ENCODE peak calls at places on chromosomes 3 and 15, in eight cellular contexts. J, Z, U, P, N, C, Q and E are unnamed samples.

GRCh38 chr3:42612928-42613327 is 12.4 kb downstream of the NKTR start:
- DNase-seq in J (no peak), Z (no peak), U (no peak), P (no peak), N (no peak), C (no peak), Q (no peak), E (no peak)

GRCh38 chr3:148158210-148158609 is 539.5 kb upstream of the AGTR1 start:
- DNase-seq in J (peak; percentile 95), Z (no peak), U (no peak), P (no peak), N (no peak), C (peak; percentile 73), Q (no peak), E (no peak)

GRCh38 chr3:78785004-78785403 is 982.8 kb downstream of the ROBO1 start:
- DNase-seq in J (no peak), Z (no peak), U (no peak), P (no peak), N (no peak), C (peak; percentile 17), Q (no peak), E (no peak)

GRCh38 chr3:123741058-123741511 is 143.0 kb downstream of the MYLK start:
- DNase-seq in J (no peak), Z (no peak), U (no peak), P (no peak), N (no peak), C (peak; percentile 39), Q (no peak), E (no peak)

GRCh38 chr15:96560246-96560895 is 229.9 kb downstream of the NR2F2 start:
- DNase-seq in J (no peak), Z (no peak), U (no peak), P (no peak), N (no peak), C (no peak), Q (no peak), E (no peak)

GRCh38 chr15:51861557-51862350 is 32.3 kb downstream of the TMOD3 start:
- DNase-seq in J (no peak), Z (no peak), U (no peak), P (no peak), N (no peak), C (no peak), Q (no peak), E (peak; percentile 62)

GRCh38 chr3:4633078-4634004 is 140.2 kb downstream of the ITPR1 start:
- DNase-seq in J (peak; percentile 55), Z (no peak), U (no peak), P (no peak), N (no peak), C (peak; percentile 61), Q (no peak), E (no peak)

GRCh38 chr15:41116872-41117242 is 777 bp upstream of the INO80 start:
- DNase-seq in J (no peak), Z (no peak), U (no peak), P (no peak), N (no peak), C (no peak), Q (no peak), E (no peak)

GRCh38 chr3:189683576-189684255 is 52.5 kb downstream of the TP63 start:
- DNase-seq in J (no peak), Z (no peak), U (no peak), P (no peak), N (no peak), C (peak; percentile 58), Q (no peak), E (no peak)

GRCh38 chr3:30596161-30596560 is 10.2 kb upstream of the TGFBR2 start:
- DNase-seq in J (no peak), Z (no peak), U (no peak), P (no peak), N (no peak), C (no peak), Q (no peak), E (no peak)

GRCh38 chr3:34351857-34352545 is 553.6 kb downstream of the PDCD6IP start:
- DNase-seq in J (no peak), Z (no peak), U (no peak), P (no peak), N (no peak), C (no peak), Q (no peak), E (no peak)

GRCh38 chr3:13010770-13011169 is 62.5 kb downstream of the IQSEC1 start:
- DNase-seq in J (no peak), Z (no peak), U (no peak), P (no peak), N (no peak), C (no peak), Q (no peak), E (no peak)

DNA sequence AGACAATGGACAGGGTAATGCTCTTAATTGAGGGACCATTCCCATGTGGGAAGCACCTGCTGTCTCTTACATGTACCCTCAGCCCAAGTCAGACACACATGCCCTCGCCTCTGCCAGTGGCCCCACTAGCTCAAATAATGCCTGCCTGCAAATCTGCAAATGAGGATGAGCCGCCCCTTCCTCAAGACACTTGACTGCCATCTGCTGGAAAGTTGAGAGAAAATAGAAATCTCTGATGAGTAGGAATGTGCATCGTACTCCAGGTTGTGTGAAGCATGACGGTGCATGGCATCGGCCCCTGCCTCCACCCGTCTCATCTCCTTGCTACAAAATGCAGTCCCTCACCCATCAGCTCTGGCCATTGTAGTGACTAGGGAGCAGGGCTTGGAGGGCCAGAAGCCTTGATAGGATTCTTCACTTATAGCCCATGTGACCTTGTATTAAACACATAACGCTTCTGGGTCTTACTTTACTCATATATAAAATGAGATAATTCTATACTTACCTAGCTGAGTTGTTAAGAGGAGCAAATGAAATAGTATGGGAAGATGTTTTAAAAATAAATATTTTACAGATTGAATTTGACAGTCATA is 6.3 kb upstream of the SCN5A start:
- DNase-seq in J (peak; percentile 16), Z (no peak), U (no peak), P (no peak), N (no peak), C (peak; percentile 14), Q (no peak), E (no peak)
- H3K27me3 ChIP-seq in J (peaks cover 21% of the 10 kb centered on the region), Z (no peaks in the 10 kb centered on the region), U (peaks cover 48% of the 10 kb centered on the region), P (peaks cover 76% of the 10 kb centered on the region), N (peaks cover 12% of the 10 kb centered on the region), C (peaks cover 49% of the 10 kb centered on the region), Q (no peaks in the 10 kb centered on the region), E (peaks cover 11% of the 10 kb centered on the region)

GRCh38 chr3:185931777-185932176 is 6.0 kb downstream of the TRA2B start:
- DNase-seq in J (no peak), Z (no peak), U (no peak), P (no peak), N (no peak), C (no peak), Q (no peak), E (no peak)

GRCh38 chr3:185932213-185932612 is 5.6 kb downstream of the TRA2B start:
- DNase-seq in J (no peak), Z (no peak), U (no peak), P (no peak), N (no peak), C (no peak), Q (no peak), E (no peak)

GRCh38 chr3:185928532-185928931 is 9.3 kb downstream of the TRA2B start:
- DNase-seq in J (no peak), Z (no peak), U (no peak), P (no peak), N (no peak), C (no peak), Q (no peak), E (no peak)

GRCh38 chr3:185929192-185930151 is 8.3 kb downstream of the TRA2B start:
- DNase-seq in J (no peak), Z (no peak), U (no peak), P (no peak), N (no peak), C (peak; percentile 47), Q (no peak), E (no peak)

GRCh38 chr3:185930393-185931107 is 7.3 kb downstream of the TRA2B start:
- DNase-seq in J (peak; percentile 31), Z (no peak), U (no peak), P (no peak), N (no peak), C (peak; percentile 40), Q (no peak), E (no peak)
- H3K4me3 ChIP-seq in J (peak overlapping the region; percentile 21), Z (peak overlapping the region; percentile 29), U (peak overlapping the region; percentile 69), P (peak overlapping the region; percentile 98), N (peak overlapping the region; percentile 99), C (peak overlapping the region; percentile 12), Q (peak overlapping the region; percentile 80), E (peak overlapping the region; percentile 12)

GRCh38 chr15:74216949-74217348 is 14.4 kb upstream of the STRA6 start:
- DNase-seq in J (no peak), Z (no peak), U (no peak), P (no peak), N (no peak), C (no peak), Q (no peak), E (no peak)

GRCh38 chr15:74218172-74218885 is 15.7 kb upstream of the STRA6 start:
- DNase-seq in J (no peak), Z (no peak), U (no peak), P (no peak), N (no peak), C (no peak), Q (no peak), E (no peak)

GRCh38 chr15:74213858-74214284 is 11.3 kb upstream of the STRA6 start:
- DNase-seq in J (no peak), Z (no peak), U (no peak), P (no peak), N (no peak), C (no peak), Q (no peak), E (no peak)

GRCh38 chr15:74214324-74215021 is 11.9 kb upstream of the STRA6 start:
- DNase-seq in J (no peak), Z (no peak), U (no peak), P (no peak), N (no peak), C (no peak), Q (no peak), E (no peak)

GRCh38 chr15:74215958-74216357 is 13.4 kb upstream of the STRA6 start:
- DNase-seq in J (no peak), Z (no peak), U (no peak), P (no peak), N (no peak), C (peak; percentile 59), Q (no peak), E (no peak)
- H3K27me3 ChIP-seq in J (no peaks in the 10 kb centered on the region), Z (no peaks in the 10 kb centered on the region), U (no peaks in the 10 kb centered on the region), P (peaks cover 12% of the 10 kb centered on the region), N (peaks cover 3% of the 10 kb centered on the region), C (peaks cover 6% of the 10 kb centered on the region), Q (no peaks in the 10 kb centered on the region), E (no peaks in the 10 kb centered on the region)

DNA sequence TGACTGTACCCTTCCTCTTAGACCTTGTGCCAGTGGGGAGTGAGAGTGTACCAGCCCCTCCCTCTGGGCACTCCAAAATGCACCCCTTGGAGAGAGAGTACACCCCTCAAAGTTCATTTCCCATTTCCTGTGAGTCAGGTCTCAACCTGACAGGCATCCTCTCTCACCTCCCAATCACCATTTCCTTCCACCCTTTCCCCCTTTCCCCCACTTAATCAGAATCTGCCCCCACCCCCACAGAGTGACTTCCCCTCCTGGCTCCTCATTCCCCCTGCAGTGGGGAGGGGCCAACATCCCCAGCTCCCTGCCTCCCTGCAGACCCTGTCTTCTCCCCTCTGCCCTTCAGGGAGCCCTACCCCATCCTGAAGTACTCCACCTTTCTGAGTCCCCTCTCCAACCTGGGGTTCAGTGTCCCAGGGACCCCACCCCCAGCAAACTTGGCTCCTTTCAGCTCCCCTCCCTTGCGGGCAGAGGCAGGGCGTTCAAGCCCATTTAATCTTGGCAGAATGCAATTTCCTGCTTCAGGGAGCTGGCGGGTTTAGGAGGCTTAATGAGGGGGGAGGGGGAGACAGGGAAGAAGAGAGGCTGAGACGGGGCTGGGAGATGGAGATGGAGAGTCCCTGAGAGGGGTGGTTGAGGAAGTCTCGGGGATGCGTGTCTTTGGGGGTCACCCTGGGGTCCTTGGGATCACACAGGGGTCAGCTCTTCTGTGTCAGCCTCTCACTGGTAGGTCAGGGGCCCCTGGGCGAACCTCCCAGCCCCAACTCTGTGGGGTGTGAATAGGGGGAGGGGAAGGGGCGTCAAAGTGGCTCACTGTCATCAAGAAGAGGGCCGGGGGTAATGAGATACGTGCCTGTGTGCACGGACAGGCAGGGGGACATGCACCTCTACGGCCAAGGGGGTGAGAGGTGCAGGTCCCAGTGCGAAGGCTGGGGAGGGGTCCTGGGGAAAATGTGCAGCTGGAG is 16.6 kb upstream of the SEMA3F start:
- DNase-seq in J (no peak), Z (no peak), U (no peak), P (no peak), N (no peak), C (no peak), Q (no peak), E (no peak)
- H3K4me3 ChIP-seq in J (no peak overlapping the region), Z (no peak overlapping the region), U (no peak overlapping the region), P (no peak overlapping the region), N (no peak overlapping the region), C (no peak overlapping the region), Q (no peak overlapping the region), E (no peak overlapping the region)